ENCODE peak calls at places on chromosomes 11 and 22, in five cellular contexts. Y is HepG2, N is H1, D is HCT116, J is SK-N-SH. X is an unnamed sample.

GRCh38 chr22:37418627-37419369 is 8.5 kb downstream of the ELFN2 start:
- DNase-seq in Y (no peak), N (no peak), D (no peak), J (no peak), X (no peak)

GRCh38 chr11:92295175-92296137 is 70.8 kb downstream of the FAT3 start:
- DNase-seq in Y (no peak), N (no peak), D (no peak), J (no peak), X (no peak)

GRCh38 chr11:75667831-75668507 is 869 bp downstream of the MAP6 start:
- DNase-seq in Y (no peak), N (no peak), D (no peak), J (peak; percentile 95), X (no peak)

GRCh38 chr22:36395922-36396321 is 8.2 kb upstream of the MYH9 start:
- DNase-seq in Y (peak; percentile 34), N (no peak), D (no peak), J (peak; percentile 52), X (no peak)

GRCh38 chr11:122268601-122269130 is 152.7 kb upstream of the BLID start:
- DNase-seq in Y (no peak), N (no peak), D (no peak), J (no peak), X (no peak)

GRCh38 chr22:37419916-37420655 is 7.2 kb downstream of the ELFN2 start:
- DNase-seq in Y (no peak), N (peak; percentile 50), D (no peak), J (peak; percentile 84), X (no peak)

GRCh38 chr22:47130883-47131610 is 368.6 kb downstream of the TBC1D22A start:
- DNase-seq in Y (no peak), N (no peak), D (no peak), J (no peak), X (no peak)

GRCh38 chr11:126426820-126427749 is 71.6 kb downstream of the ST3GAL4 start:
- DNase-seq in Y (no peak), N (no peak), D (no peak), J (no peak), X (no peak)

GRCh38 chr11:68256331-68256741 is 15.4 kb downstream of the C11orf24 start:
- DNase-seq in Y (peak; percentile 53), N (no peak), D (no peak), J (no peak), X (no peak)

GRCh38 chr11:2400761-2401435 is 348 bp downstream of the TSSC4 start:
- DNase-seq in Y (no peak), N (no peak), D (no peak), J (no peak), X (no peak)

GRCh38 chr11:46888636-46889035 is 29.7 kb downstream of the LRP4 start:
- DNase-seq in Y (no peak), N (no peak), D (no peak), J (no peak), X (no peak)

GRCh38 chr22:45058622-45058912 is 48.8 kb upstream of the PHF21B start:
- DNase-seq in Y (no peak), N (no peak), D (no peak), J (no peak), X (no peak)

GRCh38 chr11:82676483-82677094 is 57.1 kb downstream of the FAM181B start:
- DNase-seq in Y (peak; percentile 4), N (no peak), D (no peak), J (no peak), X (no peak)

GRCh38 chr11:65649656-65650546 is 12.0 kb downstream of the SIPA1 start:
- DNase-seq in Y (no peak), N (no peak), D (no peak), J (no peak), X (no peak)

GRCh38 chr11:77471520-77472234 is 2.2 kb downstream of the PAK1 start:
- DNase-seq in Y (peak; percentile 33), N (no peak), D (no peak), J (peak; percentile 46), X (no peak)

GRCh38 chr22:35059632-35060031 is 6.3 kb upstream of the ISX start:
- DNase-seq in Y (no peak), N (no peak), D (no peak), J (no peak), X (no peak)

GRCh38 chr11:69398529-69399492 is 82.7 kb upstream of the LINC01488 start:
- DNase-seq in Y (no peak), N (no peak), D (no peak), J (no peak), X (no peak)

GRCh38 chr22:29270475-29271271 is 2.6 kb downstream of the EWSR1 start:
- DNase-seq in Y (peak; percentile 69), N (no peak), D (no peak), J (no peak), X (peak; percentile 12)

GRCh38 chr11:64745219-64745522 is 1.2 kb upstream of the RASGRP2 start:
- DNase-seq in Y (no peak), N (no peak), D (no peak), J (peak; percentile 81), X (no peak)

GRCh38 chr22:30605449-30606110 is 1.4 kb upstream of the TCN2 start:
- DNase-seq in Y (peak; percentile 44), N (no peak), D (peak; percentile 52), J (peak; percentile 77), X (no peak)

GRCh38 chr22:30607300-30607930 is 441 bp downstream of the TCN2 start:
- DNase-seq in Y (no peak), N (no peak), D (no peak), J (no peak), X (no peak)

GRCh38 chr22:30604723-30605122 is 2.3 kb upstream of the TCN2 start:
- DNase-seq in Y (no peak), N (no peak), D (no peak), J (no peak), X (no peak)

GRCh38 chr22:30607939-30608338 is 965 bp downstream of the TCN2 start:
- DNase-seq in Y (no peak), N (no peak), D (no peak), J (no peak), X (no peak)

DNA sequence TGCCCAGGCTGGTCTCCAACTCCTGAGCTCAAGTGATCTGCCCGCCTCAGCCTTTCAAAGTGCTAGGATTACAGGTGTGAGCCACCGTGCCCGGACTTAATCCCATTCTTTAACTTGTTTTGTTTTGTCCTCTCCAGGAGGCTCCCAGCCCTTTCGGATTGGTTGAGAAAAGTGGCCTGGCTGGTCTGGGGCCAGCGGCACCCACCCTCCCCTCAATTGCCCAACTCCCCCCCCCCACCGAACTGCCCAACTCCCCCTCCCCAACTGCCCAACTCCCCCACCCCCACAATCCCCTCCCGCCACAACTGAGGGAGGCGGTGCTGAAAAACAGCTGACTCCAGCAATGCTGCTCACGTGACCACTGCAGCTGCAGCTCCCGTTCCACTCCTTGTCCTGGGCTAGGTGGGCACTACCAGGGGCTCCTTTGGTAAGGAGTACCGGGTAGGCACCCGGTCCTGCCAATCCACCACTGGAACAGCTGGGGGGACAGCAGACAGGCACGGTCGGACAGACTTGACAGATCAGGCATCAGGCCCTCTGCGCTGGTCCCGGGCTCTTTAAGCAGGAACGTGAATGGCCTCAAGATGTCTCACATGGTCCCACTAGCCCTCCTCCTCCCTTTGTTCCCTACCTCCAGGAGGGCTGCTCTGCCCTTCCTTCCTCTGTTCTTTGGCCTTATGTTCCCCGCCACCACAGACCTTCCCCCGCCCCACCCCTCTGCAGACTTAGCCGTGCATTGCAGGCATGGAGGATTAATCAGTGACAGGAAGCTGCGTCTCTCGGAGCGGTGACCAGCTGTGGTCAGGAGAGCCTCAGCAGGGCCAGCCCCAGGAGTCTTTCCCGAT is at the start of gene TCN2:
- DNase-seq in Y (peak; percentile 41), N (peak; percentile 61), D (no peak), J (peak; percentile 80), X (no peak)
- TF ChIP-seq SIN3A in Y (no peak), N (peak; percentile 90), D (no peak), J (no peak), X (peak; percentile 47)

GRCh38 chr22:31106001-31106571 is 1.3 kb downstream of the SELENOM start:
- DNase-seq in Y (no peak), N (no peak), D (no peak), J (no peak), X (no peak)

GRCh38 chr22:31104869-31105268 is 2.5 kb downstream of the SELENOM start:
- DNase-seq in Y (no peak), N (peak; percentile 68), D (no peak), J (no peak), X (no peak)

GRCh38 chr22:31107206-31108118 is at the start of gene SELENOM:
- DNase-seq in Y (peak; percentile 86), N (peak; percentile 89), D (peak; percentile 96), J (peak; percentile 98), X (peak; percentile 85)

GRCh38 chr22:31105282-31105929 is 2.0 kb downstream of the SELENOM start:
- DNase-seq in Y (no peak), N (no peak), D (no peak), J (no peak), X (no peak)

GRCh38 chr22:31106651-31107205 is 640 bp downstream of the SELENOM start:
- DNase-seq in Y (no peak), N (no peak), D (no peak), J (no peak), X (no peak)
- TF ChIP-seq SIN3A in Y (no peak), N (no peak), D (no peak), J (no peak), X (no peak)

GRCh38 chr11:34860034-34860433 is 56.1 kb downstream of the APIP start:
- DNase-seq in Y (no peak), N (no peak), D (no peak), J (no peak), X (no peak)
- TF ChIP-seq SIN3A in Y (no peak), N (no peak), D (no peak), J (no peak), X (no peak)

GRCh38 chr11:102389253-102389652 is 42.2 kb downstream of the BIRC2 start:
- DNase-seq in Y (no peak), N (no peak), D (no peak), J (no peak), X (no peak)
- TF ChIP-seq SIN3A in Y (no peak), N (no peak), D (no peak), J (no peak), X (no peak)

DNA sequence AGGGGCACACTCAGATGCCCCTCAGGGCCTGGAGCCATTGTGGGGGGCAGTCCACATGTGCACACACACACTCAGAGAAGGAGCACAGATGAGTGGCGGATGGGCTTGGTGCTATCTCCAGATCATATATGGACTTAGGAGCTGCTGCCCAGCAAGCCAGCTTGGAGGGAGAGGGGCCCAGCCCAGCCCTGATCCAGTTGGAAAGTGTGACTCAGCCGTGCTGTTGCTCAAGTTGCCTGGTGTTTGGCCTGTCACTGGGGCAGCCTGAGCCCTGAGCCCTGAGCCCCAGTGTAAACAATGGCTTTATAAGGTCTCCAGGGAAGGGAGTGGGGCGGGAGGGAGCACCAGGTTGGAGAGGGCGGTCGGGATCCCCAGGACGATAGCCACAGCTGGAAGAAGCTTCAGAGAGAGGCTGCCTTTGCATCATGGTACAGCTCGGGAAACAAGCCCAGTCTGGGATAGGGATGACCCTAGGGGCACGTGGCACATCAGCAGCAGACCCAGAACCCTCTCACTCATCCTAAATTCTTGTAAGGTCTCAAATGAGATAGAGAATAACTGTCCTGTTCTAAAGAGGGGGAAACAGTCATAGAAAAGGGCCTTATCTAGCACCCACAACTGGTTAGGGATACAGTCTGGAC is 4.8 kb downstream of the SELENOM start:
- DNase-seq in Y (peak; percentile 84), N (no peak), D (no peak), J (no peak), X (no peak)
- TF ChIP-seq SIN3A in Y (no peak), N (no peak), D (no peak), J (no peak), X (no peak)